ENCODE peak calls at places on chromosome 14, in seven cellular contexts. Q, W, T, S, M, B and P are unnamed samples. For H3K4me1, the result is how much of the 10 kb centered on the place peaks cover.

GRCh38 chr14:80872645-80873044 is 68.9 kb downstream of the CEP128 start:
- DNase-seq in Q (no peak), W (no peak), T (no peak), S (no peak), M (no peak), B (no peak), P (no peak)

GRCh38 chr14:52840916-52841315 is 49.5 kb upstream of the GNPNAT1 start:
- DNase-seq in Q (peak), W (no peak), T (no peak), S (peak), M (no peak), B (no peak), P (no peak)

GRCh38 chr14:43706901-43707300 is 800.2 kb downstream of the FSCB start:
- DNase-seq in Q (no peak), W (no peak), T (no peak), S (no peak), M (no peak), B (no peak), P (no peak)

GRCh38 chr14:21202463-21203358 is 46.8 kb upstream of the OR5AU1 start:
- DNase-seq in Q (no peak), W (no peak), T (no peak), S (no peak), M (no peak), B (no peak), P (no peak)

GRCh38 chr14:76575108-76575507 is 186.2 kb upstream of the VASH1 start:
- DNase-seq in Q (no peak), W (no peak), T (no peak), S (no peak), M (no peak), B (no peak), P (no peak)

GRCh38 chr14:50943943-50944646 is at the start of gene PYGL:
- DNase-seq in Q (peak), W (no peak), T (peak), S (peak), M (peak), B (peak), P (peak)

GRCh38 chr14:91336093-91336450 is 81.5 kb downstream of the CCDC88C start:
- DNase-seq in Q (no peak), W (no peak), T (no peak), S (peak), M (no peak), B (no peak), P (no peak)

GRCh38 chr14:61186793-61187641 is 94.1 kb downstream of the TMEM30B start:
- DNase-seq in Q (no peak), W (no peak), T (no peak), S (no peak), M (no peak), B (no peak), P (no peak)

GRCh38 chr14:87196436-87196835 is 796.5 kb downstream of the GALC start:
- DNase-seq in Q (no peak), W (no peak), T (no peak), S (no peak), M (no peak), B (no peak), P (no peak)

GRCh38 chr14:77032483-77032853 is 4.0 kb upstream of the IRF2BPL start:
- DNase-seq in Q (no peak), W (no peak), T (no peak), S (no peak), M (no peak), B (no peak), P (no peak)

GRCh38 chr14:73786942-73787759 is 64.5 kb upstream of the PTGR2 start:
- DNase-seq in Q (peak), W (no peak), T (no peak), S (no peak), M (peak), B (peak), P (peak)

DNA sequence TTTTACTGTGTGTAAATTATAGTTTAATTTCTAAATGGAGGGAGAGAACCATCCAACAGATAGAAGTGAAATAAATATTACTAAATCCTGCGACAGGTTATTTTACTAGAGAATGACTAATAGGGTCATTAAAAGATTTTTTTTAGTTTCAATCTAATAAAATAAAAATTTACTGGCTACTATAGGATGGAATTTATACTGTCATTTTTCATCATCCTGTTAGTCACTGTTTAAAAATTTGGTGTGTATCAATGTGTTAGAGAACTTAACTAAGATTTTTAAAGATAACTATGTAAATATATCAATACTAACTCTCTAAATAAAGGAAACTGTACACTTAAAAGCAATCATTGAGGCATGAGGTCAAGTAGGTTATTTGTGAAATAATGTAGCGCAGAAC is 41.1 kb upstream of the CDKN3 start:
- DNase-seq in Q (no peak), W (no peak), T (no peak), S (peak), M (no peak), B (no peak), P (no peak)
- H3K4me1 ChIP-seq in Q (under half), W (under half), T (under half), S (under half), M (under half), B (under half), P (under half)

GRCh38 chr14:28161040-28161439 is 605.5 kb upstream of the FOXG1 start:
- DNase-seq in Q (no peak), W (no peak), T (no peak), S (no peak), M (no peak), B (no peak), P (no peak)
- H3K4me3 ChIP-seq in Q (no peak), W (no peak), T (no peak), S (no peak), M (no peak), B (no peak), P (no peak)

GRCh38 chr14:104933721-104934379 is 9.2 kb downstream of the PLD4 start:
- DNase-seq in Q (peak), W (no peak), T (no peak), S (peak), M (peak), B (peak), P (peak)
- H3K4me1 ChIP-seq in Q (under half), W (under half), T (under half), S (under half), M (under half), B (under half), P (under half)

GRCh38 chr14:56815301-56815700 is 5.0 kb upstream of the OTX2 start:
- DNase-seq in Q (no peak), W (no peak), T (no peak), S (no peak), M (no peak), B (no peak), P (no peak)
- H3K4me3 ChIP-seq in Q (no peak), W (no peak), T (no peak), S (no peak), M (no peak), B (no peak), P (no peak)

GRCh38 chr14:68245146-68246073 is 425.8 kb downstream of the RAD51B start:
- DNase-seq in Q (no peak), W (no peak), T (no peak), S (no peak), M (no peak), B (no peak), P (no peak)
- H3K4me1 ChIP-seq in Q (half or more), W (under half), T (half or more), S (under half), M (under half), B (under half), P (half or more)

GRCh38 chr14:69650948-69651369 is 39.6 kb downstream of the SUSD6 start:
- DNase-seq in Q (no peak), W (no peak), T (no peak), S (no peak), M (no peak), B (no peak), P (no peak)
- H3K4me3 ChIP-seq in Q (no peak), W (no peak), T (no peak), S (no peak), M (no peak), B (no peak), P (no peak)

GRCh38 chr14:67941456-67942018 is 122.0 kb downstream of the RAD51B start:
- DNase-seq in Q (no peak), W (no peak), T (no peak), S (no peak), M (no peak), B (no peak), P (no peak)
- H3K4me1 ChIP-seq in Q (under half), W (under half), T (under half), S (under half), M (under half), B (under half), P (under half)

GRCh38 chr14:54774824-54775223 is 127.8 kb downstream of the GCH1 start:
- DNase-seq in Q (no peak), W (no peak), T (no peak), S (no peak), M (no peak), B (no peak), P (no peak)
- H3K4me3 ChIP-seq in Q (no peak), W (no peak), T (no peak), S (no peak), M (no peak), B (no peak), P (no peak)

DNA sequence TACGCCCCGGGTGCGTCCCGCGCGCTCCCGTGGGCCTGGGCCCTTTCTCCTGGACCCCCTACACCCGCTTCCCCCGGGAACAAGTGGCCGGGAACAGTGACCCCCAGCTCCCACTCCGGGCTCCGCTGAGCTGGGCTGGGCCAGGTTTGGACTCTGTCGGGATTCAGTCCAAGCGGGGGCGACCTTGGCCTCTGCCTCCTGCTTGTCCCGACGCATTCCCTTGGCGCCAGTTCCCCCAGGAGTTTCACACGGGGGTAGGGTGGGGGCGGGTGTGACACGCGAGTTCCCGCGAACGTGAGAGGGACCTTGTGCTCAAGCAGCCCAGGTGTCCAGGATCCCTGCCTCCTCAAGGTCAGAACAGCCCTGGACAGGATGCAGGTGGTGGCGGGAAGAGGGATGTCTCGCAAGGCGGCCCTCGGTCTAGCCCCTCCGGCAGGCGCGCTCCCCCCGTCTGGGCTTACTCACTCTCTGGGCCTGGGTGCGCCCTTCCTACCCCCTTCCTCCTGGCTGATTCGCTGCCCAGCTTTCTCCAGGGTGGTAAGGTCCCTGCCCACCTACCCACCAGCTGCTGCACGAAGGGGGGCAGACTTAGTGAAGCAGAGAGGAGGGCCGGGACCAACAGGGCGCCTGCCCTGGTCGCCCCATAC is 771 bp downstream of the CRIP2 start:
- DNase-seq in Q (peak), W (no peak), T (no peak), S (peak), M (peak), B (no peak), P (no peak)
- H3K4me1 ChIP-seq in Q (half or more), W (under half), T (under half), S (under half), M (under half), B (under half), P (under half)